ENCODE peak calls at places on chromosomes 13 and 19, in seven cellular contexts. F, S, M, C, I, J and P are unnamed samples.

GRCh38 chr13:49112782-49113525 is 107.2 kb upstream of the MLNR start:
- DNase-seq in F (peak), S (no peak), M (no peak), C (no peak), I (no peak), J (no peak), P (no peak)

GRCh38 chr13:43269037-43269476 is 245.7 kb downstream of the DNAJC15 start:
- DNase-seq in F (peak), S (no peak), M (peak), C (no peak), I (peak), J (no peak), P (peak)

GRCh38 chr13:42068886-42069285 is 20.4 kb downstream of the DGKH start:
- DNase-seq in F (no peak), S (no peak), M (no peak), C (no peak), I (no peak), J (no peak), P (no peak)

GRCh38 chr19:14769201-14769600 is 9.2 kb downstream of the ADGRE2 start:
- DNase-seq in F (no peak), S (no peak), M (no peak), C (no peak), I (no peak), J (no peak), P (no peak)

GRCh38 chr19:48120505-48120904 is 9.9 kb upstream of the PLA2G4C start:
- DNase-seq in F (no peak), S (no peak), M (no peak), C (no peak), I (no peak), J (no peak), P (no peak)

GRCh38 chr13:97136418-97136817 is 85.7 kb upstream of the MBNL2 start:
- DNase-seq in F (no peak), S (no peak), M (no peak), C (no peak), I (no peak), J (no peak), P (no peak)

GRCh38 chr19:756232-756631 is 5.3 kb downstream of the MISP start:
- DNase-seq in F (peak), S (no peak), M (no peak), C (no peak), I (no peak), J (no peak), P (peak)

GRCh38 chr19:55241143-55241934 is 12.8 kb upstream of the TMEM86B start:
- DNase-seq in F (no peak), S (no peak), M (no peak), C (no peak), I (no peak), J (no peak), P (no peak)

GRCh38 chr13:106587787-106588186 is 19.9 kb upstream of the ARGLU1 start:
- DNase-seq in F (no peak), S (no peak), M (no peak), C (no peak), I (no peak), J (no peak), P (no peak)

GRCh38 chr19:44696939-44697669 is 1.8 kb upstream of the CEACAM16 start:
- DNase-seq in F (no peak), S (peak), M (no peak), C (no peak), I (no peak), J (no peak), P (no peak)

GRCh38 chr19:51743405-51743804 is 8.3 kb downstream of the FPR1 start:
- DNase-seq in F (no peak), S (no peak), M (no peak), C (no peak), I (peak), J (no peak), P (peak)

GRCh38 chr13:85312071-85312470 is 487.1 kb downstream of the SLITRK6 start:
- DNase-seq in F (no peak), S (no peak), M (no peak), C (no peak), I (no peak), J (no peak), P (no peak)

GRCh38 chr13:79352107-79352506 is 53.9 kb downstream of the RBM26 start:
- DNase-seq in F (no peak), S (no peak), M (no peak), C (no peak), I (no peak), J (no peak), P (no peak)

GRCh38 chr13:28558567-28558966 is 63.6 kb upstream of the FLT1 start:
- DNase-seq in F (peak), S (no peak), M (no peak), C (no peak), I (no peak), J (no peak), P (no peak)

GRCh38 chr19:2820112-2820702 is 539 bp downstream of the ZNF554 start:
- DNase-seq in F (no peak), S (peak), M (no peak), C (no peak), I (no peak), J (no peak), P (no peak)

GRCh38 chr13:105165449-105166125 is 1369.9 kb downstream of the EFNB2 start:
- DNase-seq in F (no peak), S (no peak), M (no peak), C (no peak), I (no peak), J (no peak), P (no peak)